ENCODE peak calls at places on chromosomes 6 and 20, in five cellular contexts. B is WTC11, H is GM12878, Y is K562, G is HepG2. S is an unnamed sample.

GRCh38 chr20:64105846-64106434 is 1.4 kb downstream of the NPBWR2 start:
- DNase-seq in B (peak), H (no peak), Y (no peak), G (no peak), S (no peak)

GRCh38 chr6:45445364-45445748 is 67.6 kb upstream of the SUPT3H start:
- DNase-seq in B (no peak), H (no peak), Y (no peak), G (no peak), S (no peak)

GRCh38 chr6:144710207-144710606 is 425.1 kb downstream of the UTRN start:
- DNase-seq in B (no peak), H (no peak), Y (no peak), G (no peak), S (peak)

GRCh38 chr6:25181923-25182322 is 97.3 kb upstream of the CARMIL1 start:
- DNase-seq in B (no peak), H (no peak), Y (no peak), G (no peak), S (no peak)

GRCh38 chr20:45502561-45502960 is 12.9 kb downstream of the SPINT3 start:
- DNase-seq in B (no peak), H (no peak), Y (no peak), G (no peak), S (no peak)

GRCh38 chr6:15522026-15522425 is 140.8 kb downstream of the DTNBP1 start:
- DNase-seq in B (no peak), H (no peak), Y (no peak), G (no peak), S (no peak)

GRCh38 chr20:14434379-14435136 is 97.1 kb upstream of the FLRT3 start:
- DNase-seq in B (no peak), H (no peak), Y (no peak), G (no peak), S (peak)

GRCh38 chr6:3277251-3277650 is 18.5 kb downstream of the PSMG4 start:
- DNase-seq in B (no peak), H (no peak), Y (no peak), G (no peak), S (no peak)

GRCh38 chr6:89661559-89661958 is 23.0 kb upstream of the LYRM2 start:
- DNase-seq in B (no peak), H (no peak), Y (no peak), G (no peak), S (no peak)

GRCh38 chr6:105181981-105182515 is 2.2 kb upstream of the POPDC3 start:
- DNase-seq in B (no peak), H (no peak), Y (no peak), G (no peak), S (no peak)

GRCh38 chr6:119672725-119673124 is 323.2 kb upstream of the MAN1A1 start:
- DNase-seq in B (no peak), H (no peak), Y (no peak), G (no peak), S (no peak)

GRCh38 chr6:50791900-50792508 is 26.7 kb upstream of the TFAP2B start:
- DNase-seq in B (no peak), H (no peak), Y (peak), G (peak), S (peak)

GRCh38 chr6:170459451-170459850 is 93.7 kb downstream of the PSMB1 start:
- DNase-seq in B (no peak), H (peak), Y (no peak), G (no peak), S (no peak)

GRCh38 chr20:31712112-31712553 is 10.5 kb downstream of the BCL2L1 start:
- DNase-seq in B (no peak), H (no peak), Y (peak), G (peak), S (no peak)

GRCh38 chr20:33687370-33687915 is 1.3 kb upstream of the E2F1 start:
- DNase-seq in B (no peak), H (no peak), Y (no peak), G (no peak), S (no peak)

GRCh38 chr6:150987371-150987828 is 121.9 kb downstream of the MTHFD1L start:
- DNase-seq in B (no peak), H (no peak), Y (no peak), G (no peak), S (no peak)

GRCh38 chr6:157629220-157629619 is 193.8 kb upstream of the SNX9 start:
- DNase-seq in B (no peak), H (no peak), Y (no peak), G (no peak), S (no peak)

GRCh38 chr6:2378891-2379652 is 133.7 kb upstream of the GMDS start:
- DNase-seq in B (no peak), H (no peak), Y (no peak), G (no peak), S (no peak)

GRCh38 chr20:58137236-58137635 is 91.2 kb downstream of the ANKRD60 start:
- DNase-seq in B (no peak), H (no peak), Y (no peak), G (no peak), S (no peak)

GRCh38 chr6:92791403-92791802 is 628.0 kb downstream of the EPHA7 start:
- DNase-seq in B (no peak), H (no peak), Y (no peak), G (no peak), S (no peak)

GRCh38 chr6:107443066-107443903 is 16.1 kb downstream of the PDSS2 start:
- DNase-seq in B (no peak), H (no peak), Y (no peak), G (no peak), S (no peak)

GRCh38 chr6:12415980-12416598 is 125.9 kb downstream of the EDN1 start:
- DNase-seq in B (no peak), H (no peak), Y (no peak), G (no peak), S (peak)

GRCh38 chr6:44264154-44265002 is 973 bp downstream of the NFKBIE start:
- DNase-seq in B (no peak), H (no peak), Y (peak), G (no peak), S (no peak)

GRCh38 chr6:16473184-16473907 is 235.0 kb downstream of the GMPR start:
- DNase-seq in B (no peak), H (peak), Y (no peak), G (no peak), S (no peak)

GRCh38 chr20:55893031-55893430 is 112.3 kb downstream of the CBLN4 start:
- DNase-seq in B (no peak), H (no peak), Y (no peak), G (no peak), S (no peak)

GRCh38 chr20:61565791-61566190 is 313.7 kb downstream of the CDH4 start:
- DNase-seq in B (no peak), H (no peak), Y (no peak), G (no peak), S (no peak)

GRCh38 chr6:98871057-98871456 is 36.7 kb downstream of the POU3F2 start:
- DNase-seq in B (no peak), H (no peak), Y (no peak), G (no peak), S (no peak)

GRCh38 chr6:169051371-169051770 is 202.3 kb downstream of the THBS2 start:
- DNase-seq in B (no peak), H (no peak), Y (no peak), G (no peak), S (no peak)

GRCh38 chr6:31285982-31286381 is 14.1 kb upstream of the HLA-C start:
- DNase-seq in B (no peak), H (no peak), Y (no peak), G (no peak), S (no peak)

GRCh38 chr6:74073896-74074295 is 377.9 kb downstream of the CD109 start:
- DNase-seq in B (no peak), H (no peak), Y (no peak), G (no peak), S (no peak)

GRCh38 chr20:57633945-57634491 is 13.8 kb upstream of the ZBP1 start:
- DNase-seq in B (no peak), H (no peak), Y (no peak), G (no peak), S (no peak)

GRCh38 chr20:51171141-51171540 is 148.2 kb upstream of the KCNG1 start:
- DNase-seq in B (no peak), H (no peak), Y (no peak), G (no peak), S (no peak)

GRCh38 chr6:46637145-46637544 is 15.5 kb downstream of the CYP39A1 start:
- DNase-seq in B (no peak), H (no peak), Y (no peak), G (no peak), S (peak)

GRCh38 chr6:23969344-23969743 is 156.7 kb upstream of the NRSN1 start:
- DNase-seq in B (no peak), H (no peak), Y (no peak), G (no peak), S (no peak)

GRCh38 chr6:78598966-78599365 is 268.4 kb upstream of the IRAK1BP1 start:
- DNase-seq in B (no peak), H (no peak), Y (no peak), G (no peak), S (peak)

DNA sequence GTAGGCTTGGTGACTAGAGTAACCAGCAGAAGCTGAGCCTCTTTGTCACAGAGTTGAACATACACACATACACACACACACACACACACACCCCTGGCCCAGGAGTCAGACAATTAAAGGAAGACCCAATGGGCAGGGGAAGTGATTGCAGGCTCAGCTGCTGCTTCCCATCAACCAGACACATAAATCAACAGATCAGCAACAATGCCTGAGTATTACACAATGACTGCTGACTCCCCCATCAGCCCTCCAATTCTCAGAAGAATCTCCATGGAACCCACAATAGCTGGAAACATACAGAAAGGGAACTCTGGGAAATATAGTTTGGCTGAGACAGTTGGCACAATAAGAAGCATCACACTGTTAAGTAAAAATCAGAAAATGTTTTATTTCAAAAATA is 270.4 kb upstream of the PLCB4 start:
- DNase-seq in B (no peak), H (no peak), Y (no peak), G (no peak), S (no peak)
- TF ChIP-seq ESRRA in B (no peak), H (no peak), Y (no peak), G (no peak), S (no peak)

DNA sequence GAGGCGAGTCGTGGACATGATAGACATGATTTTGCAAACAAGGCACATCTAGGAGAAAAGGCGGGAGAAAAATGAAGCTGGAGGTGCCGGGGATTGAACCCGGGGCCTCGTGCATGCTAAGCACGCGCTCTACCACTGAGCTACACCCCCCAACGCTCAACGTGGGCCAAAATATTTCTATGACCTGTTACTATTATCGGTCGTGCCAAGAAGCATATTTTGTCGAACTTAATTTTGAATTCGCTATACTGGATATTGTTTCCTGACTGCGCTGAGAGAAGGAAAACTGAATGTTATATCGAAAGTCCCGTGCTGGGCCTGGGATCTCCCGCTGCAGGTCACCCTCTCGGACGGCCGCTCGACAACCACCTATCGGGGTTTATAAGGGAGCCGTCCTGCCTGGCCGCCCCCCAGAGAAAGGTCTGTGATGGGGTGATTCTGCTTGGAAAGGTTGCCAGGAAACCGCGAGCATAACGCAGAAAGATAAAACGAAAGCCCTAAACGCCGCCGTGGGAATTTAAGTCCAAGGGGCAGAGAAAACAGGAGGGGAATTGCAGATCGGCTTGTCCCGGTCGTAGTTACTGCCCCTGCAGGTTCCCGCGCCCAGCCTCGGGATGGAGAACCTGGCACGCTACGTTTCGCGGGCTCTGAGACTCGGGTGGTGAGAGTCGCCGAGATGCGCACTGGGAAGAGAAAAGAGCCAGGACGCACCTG is 60.0 kb downstream of the TRIM27 start:
- DNase-seq in B (peak), H (peak), Y (peak), G (peak), S (peak)
- TF ChIP-seq ESRRA in B (no peak), H (peak), Y (peak), G (no peak), S (no peak)

DNA sequence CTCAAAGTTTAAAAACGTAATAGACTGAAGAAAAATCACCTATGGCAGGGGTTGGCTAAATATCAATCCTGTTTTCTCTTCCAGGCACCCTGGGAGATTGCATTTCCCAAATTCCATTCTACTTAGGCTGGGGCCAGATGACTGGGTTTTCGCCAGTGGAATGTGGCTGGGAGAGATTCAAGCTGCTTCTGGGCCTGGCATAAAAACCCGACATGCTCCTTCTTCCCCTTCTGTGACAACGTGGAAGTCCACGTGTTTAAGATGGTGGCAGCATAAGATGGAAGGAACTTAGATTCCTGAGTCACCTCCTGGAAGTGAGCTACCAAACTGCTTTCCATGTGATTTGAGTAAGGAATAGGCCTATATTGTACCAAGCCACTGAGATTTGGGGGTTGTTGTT is 82.1 kb upstream of the CD83 start:
- DNase-seq in B (peak), H (no peak), Y (no peak), G (no peak), S (peak)
- TF ChIP-seq ESRRA in B (no peak), H (no peak), Y (no peak), G (no peak), S (no peak)

GRCh38 chr20:4192378-4193048 is 177.2 kb upstream of the RNF24 start:
- DNase-seq in B (no peak), H (no peak), Y (peak), G (no peak), S (peak)
- TF ChIP-seq ESRRA in B (no peak), H (no peak), Y (peak), G (no peak), S (no peak)

GRCh38 chr20:63087872-63088680 is 81.3 kb upstream of the BHLHE23 start:
- DNase-seq in B (peak), H (no peak), Y (no peak), G (no peak), S (no peak)
- TF ChIP-seq ESRRA in B (no peak), H (no peak), Y (no peak), G (no peak), S (no peak)

GRCh38 chr20:44211177-44212039 is 837 bp upstream of the OSER1 start:
- DNase-seq in B (no peak), H (no peak), Y (peak), G (no peak), S (no peak)
- TF ChIP-seq ESRRA in B (no peak), H (no peak), Y (no peak), G (no peak), S (no peak)

S was measured in A549.